ENCODE peak calls at places on chromosomes 3 and 15, in five cellular contexts. One of them, this sample, is unnamed.

GRCh38 chr3:125110016-125110875 is 54.4 kb upstream of the HEG1 start:
- DNase-seq in GM12865: peak
- DNase-seq in right atrium auricular region: no peak
- DNase-seq in AG09309: peak
- DNase-seq in PC-3: peak
- DNase-seq in this sample: peak

GRCh38 chr3:107868449-107868848 is 222.4 kb downstream of the CD47 start:
- DNase-seq in PC-3: no peak
- DNase-seq in right atrium auricular region: no peak
- DNase-seq in GM12865: no peak
- DNase-seq in AG09309: no peak
- DNase-seq in this sample: peak

GRCh38 chr3:16741103-16741758 is 136.0 kb upstream of the DAZL start:
- DNase-seq in PC-3: peak
- DNase-seq in AG09309: peak
- DNase-seq in right atrium auricular region: no peak
- DNase-seq in GM12865: peak
- DNase-seq in this sample: peak

GRCh38 chr15:48823237-48823636 is 12.4 kb upstream of the CEP152 start:
- DNase-seq in PC-3: no peak
- DNase-seq in AG09309: no peak
- DNase-seq in GM12865: no peak
- DNase-seq in right atrium auricular region: no peak
- DNase-seq in this sample: no peak

GRCh38 chr3:12471228-12471627 is 13.1 kb upstream of the TSEN2 start:
- DNase-seq in right atrium auricular region: no peak
- DNase-seq in GM12865: peak
- DNase-seq in PC-3: peak
- DNase-seq in AG09309: no peak
- DNase-seq in this sample: no peak

GRCh38 chr3:119810018-119810435 is 28.1 kb downstream of the NR1I2 start:
- DNase-seq in AG09309: no peak
- DNase-seq in PC-3: no peak
- DNase-seq in GM12865: peak
- DNase-seq in right atrium auricular region: no peak
- DNase-seq in this sample: peak

GRCh38 chr3:39186692-39187151 is 5.7 kb downstream of the XIRP1 start:
- DNase-seq in right atrium auricular region: no peak
- DNase-seq in AG09309: no peak
- DNase-seq in PC-3: no peak
- DNase-seq in GM12865: no peak
- DNase-seq in this sample: no peak

GRCh38 chr15:74633781-74634180 is 18.1 kb downstream of the CLK3 start:
- DNase-seq in GM12865: no peak
- DNase-seq in right atrium auricular region: no peak
- DNase-seq in AG09309: no peak
- DNase-seq in PC-3: no peak
- DNase-seq in this sample: no peak

GRCh38 chr3:119234610-119235009 is 6.1 kb downstream of the B4GALT4 start:
- DNase-seq in GM12865: no peak
- DNase-seq in PC-3: no peak
- DNase-seq in right atrium auricular region: no peak
- DNase-seq in AG09309: no peak
- DNase-seq in this sample: no peak

GRCh38 chr3:63625161-63625560 is 27.3 kb upstream of the SNTN start:
- DNase-seq in AG09309: peak
- DNase-seq in right atrium auricular region: no peak
- DNase-seq in GM12865: no peak
- DNase-seq in PC-3: peak
- DNase-seq in this sample: peak

GRCh38 chr3:5731100-5731499 is 543.6 kb downstream of the EDEM1 start:
- DNase-seq in AG09309: no peak
- DNase-seq in right atrium auricular region: no peak
- DNase-seq in PC-3: peak
- DNase-seq in GM12865: peak
- DNase-seq in this sample: no peak

GRCh38 chr3:196501316-196502064 is 2.1 kb downstream of the RNF168 start:
- DNase-seq in AG09309: no peak
- DNase-seq in PC-3: peak
- DNase-seq in GM12865: no peak
- DNase-seq in right atrium auricular region: no peak
- DNase-seq in this sample: peak

GRCh38 chr3:14144423-14145075 is 19.7 kb downstream of the TMEM43 start:
- DNase-seq in PC-3: peak
- DNase-seq in GM12865: peak
- DNase-seq in right atrium auricular region: peak
- DNase-seq in AG09309: peak
- DNase-seq in this sample: peak
- H3K4me3 ChIP-seq in PC-3: peak
- H3K4me3 ChIP-seq in GM12865: no peak
- H3K4me3 ChIP-seq in right atrium auricular region: peak
- H3K4me3 ChIP-seq in AG09309: peak
- H3K4me3 ChIP-seq in this sample: peak

DNA sequence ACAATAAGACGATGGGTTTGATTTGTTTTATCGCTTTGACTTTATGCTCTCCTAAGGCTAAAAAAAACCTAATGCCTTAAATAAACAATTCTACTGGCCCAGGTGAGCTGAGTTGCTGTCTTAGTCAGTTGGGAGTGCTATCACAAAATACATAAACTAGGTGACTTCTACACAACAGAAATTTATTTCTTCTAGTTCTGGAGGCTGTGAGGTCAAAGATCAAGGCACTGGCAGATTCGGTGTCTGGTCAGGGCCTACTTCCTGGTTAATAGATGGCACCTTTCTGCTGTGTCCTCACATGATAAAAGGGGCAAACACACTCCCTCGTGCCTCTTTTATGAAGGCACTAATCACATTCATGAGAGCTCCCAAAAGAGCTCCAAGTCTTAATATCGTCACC is 11.5 kb upstream of the TBL1XR1 start:
- DNase-seq in AG09309: no peak
- DNase-seq in GM12865: no peak
- DNase-seq in PC-3: no peak
- DNase-seq in right atrium auricular region: no peak
- DNase-seq in this sample: no peak
- TF ChIP-seq CTCF in AG09309: no peak
- TF ChIP-seq CTCF in GM12865: no peak
- TF ChIP-seq CTCF in PC-3: no peak
- TF ChIP-seq CTCF in right atrium auricular region: no peak
- TF ChIP-seq CTCF in this sample: no peak

DNA sequence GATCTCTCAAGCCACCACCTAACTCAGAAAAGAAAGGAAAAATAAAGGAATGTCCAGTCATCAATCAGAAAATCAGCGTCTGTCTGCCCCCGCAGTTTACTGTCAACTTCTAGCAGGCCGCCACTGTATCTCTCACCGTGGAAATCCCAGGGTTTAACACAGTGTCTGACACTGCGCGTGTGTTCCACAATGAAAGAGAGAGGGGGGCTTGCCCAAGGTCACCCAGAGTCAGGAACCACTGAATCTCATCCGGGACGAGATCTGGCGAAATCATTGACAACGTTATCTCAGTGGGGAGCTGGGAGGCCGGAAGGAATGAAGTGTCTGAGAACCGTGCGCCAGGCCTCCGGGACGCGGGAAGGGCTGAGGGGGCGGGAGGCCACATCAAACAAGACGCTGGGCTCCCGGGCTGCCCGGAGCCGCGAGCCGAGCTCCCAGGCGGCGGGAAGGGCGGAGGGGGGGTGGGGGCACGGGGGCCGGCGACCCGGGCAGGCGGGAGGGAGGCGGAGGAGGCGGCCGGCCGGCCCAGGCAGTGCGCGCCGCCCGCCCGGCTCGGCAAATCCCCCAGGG is 2.2 kb upstream of the HES1 start:
- DNase-seq in AG09309: no peak
- DNase-seq in right atrium auricular region: peak
- DNase-seq in GM12865: no peak
- DNase-seq in PC-3: peak
- DNase-seq in this sample: peak
- H3K4me3 ChIP-seq in AG09309: peak
- H3K4me3 ChIP-seq in right atrium auricular region: peak
- H3K4me3 ChIP-seq in GM12865: no peak
- H3K4me3 ChIP-seq in PC-3: peak
- H3K4me3 ChIP-seq in this sample: peak

GRCh38 chr15:39110746-39111145 is 470.1 kb upstream of the THBS1 start:
- DNase-seq in PC-3: no peak
- DNase-seq in right atrium auricular region: no peak
- DNase-seq in AG09309: no peak
- DNase-seq in GM12865: no peak
- DNase-seq in this sample: no peak
- TF ChIP-seq CTCF in PC-3: no peak
- TF ChIP-seq CTCF in right atrium auricular region: no peak
- TF ChIP-seq CTCF in AG09309: no peak
- TF ChIP-seq CTCF in GM12865: no peak
- TF ChIP-seq CTCF in this sample: no peak

This sample was measured in fibroblast of pulmonary artery.